ENCODE peak calls at places on chromosomes 12 and 14, in ten cellular contexts. One of them, this sample, is unnamed.

GRCh38 chr14:96627386-96627785 is 125.2 kb downstream of the PAPOLA start:
- DNase-seq in endodermal cell: no peak
- DNase-seq in Panc1: no peak
- DNase-seq in MCF 10A: no peak
- DNase-seq in aorta: no peak
- DNase-seq in NCI-H69: no peak
- DNase-seq in GF-D8: no peak
- DNase-seq in upper lobe of right lung: no peak
- DNase-seq in HS-27A: no peak
- DNase-seq in NCI-H187: no peak
- DNase-seq in this sample: no peak

GRCh38 chr12:32309811-32310755 is 89.3 kb upstream of the FGD4 start:
- DNase-seq in endodermal cell: no peak
- DNase-seq in Panc1: no peak
- DNase-seq in MCF 10A: peak
- DNase-seq in aorta: no peak
- DNase-seq in NCI-H69: peak
- DNase-seq in GF-D8: no peak
- DNase-seq in upper lobe of right lung: no peak
- DNase-seq in HS-27A: no peak
- DNase-seq in NCI-H187: no peak
- DNase-seq in this sample: peak

GRCh38 chr14:23095196-23096108 is at the start of gene C14orf119:
- DNase-seq in endodermal cell: peak
- DNase-seq in Panc1: peak
- DNase-seq in MCF 10A: peak
- DNase-seq in aorta: peak
- DNase-seq in NCI-H69: no peak
- DNase-seq in GF-D8: no peak
- DNase-seq in upper lobe of right lung: peak
- DNase-seq in HS-27A: peak
- DNase-seq in NCI-H187: no peak
- DNase-seq in this sample: no peak

GRCh38 chr14:61524211-61524806 is 171.0 kb upstream of the HIF1A start:
- DNase-seq in endodermal cell: peak
- DNase-seq in Panc1: no peak
- DNase-seq in MCF 10A: peak
- DNase-seq in aorta: no peak
- DNase-seq in NCI-H69: peak
- DNase-seq in GF-D8: no peak
- DNase-seq in upper lobe of right lung: no peak
- DNase-seq in HS-27A: peak
- DNase-seq in NCI-H187: peak
- DNase-seq in this sample: peak

GRCh38 chr12:13008741-13009380 is 8.8 kb upstream of the HEBP1 start:
- DNase-seq in endodermal cell: no peak
- DNase-seq in Panc1: no peak
- DNase-seq in MCF 10A: no peak
- DNase-seq in aorta: no peak
- DNase-seq in NCI-H69: no peak
- DNase-seq in GF-D8: no peak
- DNase-seq in upper lobe of right lung: no peak
- DNase-seq in HS-27A: no peak
- DNase-seq in NCI-H187: no peak
- DNase-seq in this sample: no peak

GRCh38 chr12:29245246-29245645 is 96.2 kb downstream of the FAR2 start:
- DNase-seq in endodermal cell: no peak
- DNase-seq in Panc1: no peak
- DNase-seq in MCF 10A: no peak
- DNase-seq in aorta: no peak
- DNase-seq in NCI-H69: no peak
- DNase-seq in GF-D8: no peak
- DNase-seq in upper lobe of right lung: no peak
- DNase-seq in HS-27A: no peak
- DNase-seq in NCI-H187: no peak
- DNase-seq in this sample: no peak

GRCh38 chr14:98904677-98905076 is 367.3 kb downstream of the BCL11B start:
- DNase-seq in endodermal cell: no peak
- DNase-seq in Panc1: no peak
- DNase-seq in MCF 10A: peak
- DNase-seq in aorta: peak
- DNase-seq in NCI-H69: no peak
- DNase-seq in GF-D8: no peak
- DNase-seq in upper lobe of right lung: no peak
- DNase-seq in HS-27A: no peak
- DNase-seq in NCI-H187: no peak
- DNase-seq in this sample: no peak

GRCh38 chr14:64541971-64542838 is 1.7 kb downstream of the HSPA2 start:
- DNase-seq in endodermal cell: no peak
- DNase-seq in Panc1: no peak
- DNase-seq in MCF 10A: no peak
- DNase-seq in aorta: no peak
- DNase-seq in NCI-H69: no peak
- DNase-seq in GF-D8: no peak
- DNase-seq in upper lobe of right lung: no peak
- DNase-seq in HS-27A: no peak
- DNase-seq in NCI-H187: no peak
- DNase-seq in this sample: no peak

GRCh38 chr12:12350868-12351463 is 924 bp upstream of the MANSC1 start:
- DNase-seq in endodermal cell: peak
- DNase-seq in Panc1: no peak
- DNase-seq in MCF 10A: no peak
- DNase-seq in aorta: no peak
- DNase-seq in NCI-H69: peak
- DNase-seq in GF-D8: no peak
- DNase-seq in upper lobe of right lung: no peak
- DNase-seq in HS-27A: no peak
- DNase-seq in NCI-H187: no peak
- DNase-seq in this sample: no peak

GRCh38 chr14:105914738-105915385 is 388.5 kb downstream of the TMEM121 start:
- DNase-seq in endodermal cell: no peak
- DNase-seq in Panc1: no peak
- DNase-seq in MCF 10A: no peak
- DNase-seq in aorta: peak
- DNase-seq in NCI-H69: peak
- DNase-seq in GF-D8: no peak
- DNase-seq in upper lobe of right lung: peak
- DNase-seq in HS-27A: no peak
- DNase-seq in NCI-H187: no peak
- DNase-seq in this sample: no peak

GRCh38 chr14:30994681-30995620 is 30.5 kb upstream of the AP4S1 start:
- DNase-seq in endodermal cell: no peak
- DNase-seq in Panc1: no peak
- DNase-seq in MCF 10A: peak
- DNase-seq in aorta: no peak
- DNase-seq in NCI-H69: no peak
- DNase-seq in GF-D8: no peak
- DNase-seq in upper lobe of right lung: no peak
- DNase-seq in HS-27A: no peak
- DNase-seq in NCI-H187: no peak
- DNase-seq in this sample: no peak

GRCh38 chr12:29148958-29149690 is at the start of gene FAR2:
- DNase-seq in endodermal cell: peak
- DNase-seq in Panc1: no peak
- DNase-seq in MCF 10A: peak
- DNase-seq in aorta: peak
- DNase-seq in NCI-H69: peak
- DNase-seq in GF-D8: peak
- DNase-seq in upper lobe of right lung: peak
- DNase-seq in HS-27A: no peak
- DNase-seq in NCI-H187: no peak
- DNase-seq in this sample: peak